ENCODE peak calls at places on chromosomes 2 and 18, in four cellular contexts. B is stomach, M is transverse colon, C is HepG2. X is an unnamed sample. For H3K9me3, the result is how much of the 10 kb centered on the place peaks cover.

GRCh38 chr2:66445076-66445724 is 10.3 kb downstream of the MEIS1 start:
- DNase-seq in B (no peak), M (no peak), C (no peak), X (no peak)

GRCh38 chr2:240523451-240524281 is 34.1 kb downstream of the ANKMY1 start:
- DNase-seq in B (no peak), M (no peak), C (no peak), X (no peak)

GRCh38 chr2:205605638-205606304 is 76.5 kb upstream of the NRP2 start:
- DNase-seq in B (no peak), M (no peak), C (no peak), X (no peak)

GRCh38 chr2:207469953-207470699 is 59.6 kb upstream of the CREB1 start:
- DNase-seq in B (no peak), M (no peak), C (no peak), X (no peak)

GRCh38 chr2:45610281-45611019 is 617 bp downstream of the SRBD1 start:
- DNase-seq in B (peak), M (peak), C (peak), X (peak)

GRCh38 chr2:148982282-148982681 is 56.2 kb upstream of the LYPD6B start:
- DNase-seq in B (no peak), M (no peak), C (no peak), X (no peak)

GRCh38 chr2:228318218-228318617 is 136.7 kb upstream of the SPHKAP start:
- DNase-seq in B (no peak), M (peak), C (peak), X (no peak)

GRCh38 chr2:19216676-19217075 is 141.7 kb downstream of the OSR1 start:
- DNase-seq in B (no peak), M (no peak), C (no peak), X (no peak)

GRCh38 chr2:64649626-64650025 is 4.1 kb downstream of the SERTAD2 start:
- DNase-seq in B (peak), M (no peak), C (peak), X (peak)

GRCh38 chr2:70789304-70790078 is 952 bp downstream of the FIGLA start:
- DNase-seq in B (peak), M (peak), C (peak), X (peak)

GRCh38 chr2:145638675-145639074 is 1118.8 kb upstream of the ZEB2 start:
- DNase-seq in B (no peak), M (no peak), C (no peak), X (no peak)

GRCh38 chr2:170974304-170974993 is 45.4 kb downstream of the GORASP2 start:
- DNase-seq in B (peak), M (peak), C (peak), X (peak)

GRCh38 chr2:23291274-23291673 is 93.7 kb upstream of the KLHL29 start:
- DNase-seq in B (no peak), M (no peak), C (no peak), X (no peak)

GRCh38 chr2:231910771-231911170 is 15.4 kb downstream of the NPPC start:
- DNase-seq in B (no peak), M (no peak), C (no peak), X (no peak)

GRCh38 chr2:167944825-167945659 is 302.4 kb downstream of the STK39 start:
- DNase-seq in B (no peak), M (no peak), C (no peak), X (no peak)

GRCh38 chr2:54862742-54863141 is 139.3 kb downstream of the EML6 start:
- DNase-seq in B (no peak), M (no peak), C (no peak), X (no peak)

GRCh38 chr18:70907673-70908072 is 618.8 kb downstream of the SOCS6 start:
- DNase-seq in B (no peak), M (no peak), C (no peak), X (no peak)

GRCh38 chr2:64212346-64212745 is 68.1 kb upstream of the PELI1 start:
- DNase-seq in B (no peak), M (no peak), C (no peak), X (no peak)

GRCh38 chr2:236941551-236941950 is 144.1 kb upstream of the COPS8 start:
- DNase-seq in B (no peak), M (no peak), C (no peak), X (no peak)

GRCh38 chr18:55743133-55743532 is 155.1 kb upstream of the TCF4 start:
- DNase-seq in B (no peak), M (no peak), C (no peak), X (no peak)

DNA sequence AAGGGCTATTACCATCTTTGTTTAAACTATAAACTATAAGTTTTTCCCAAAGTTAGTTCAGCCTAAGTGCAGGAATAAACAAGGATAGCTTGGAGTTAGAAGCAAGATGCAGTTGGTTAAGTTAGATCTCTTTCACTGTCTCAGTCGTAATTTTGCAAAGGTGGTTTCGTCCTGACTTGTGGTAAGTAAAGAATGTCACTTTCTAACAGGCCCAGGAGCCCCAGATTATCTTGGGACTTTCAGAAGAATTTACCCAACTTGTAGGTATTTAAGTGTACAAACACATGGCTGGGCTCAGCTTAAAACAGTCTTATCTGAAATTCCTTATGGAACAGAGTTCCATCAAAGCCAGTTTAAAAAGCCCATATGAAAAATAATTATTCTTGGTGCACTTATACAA is 18.3 kb upstream of the FAM98A start:
- DNase-seq in B (no peak), M (no peak), C (no peak), X (no peak)
- H3K9me3 ChIP-seq in B (under half), M (under half), C (under half), X (under half)

DNA sequence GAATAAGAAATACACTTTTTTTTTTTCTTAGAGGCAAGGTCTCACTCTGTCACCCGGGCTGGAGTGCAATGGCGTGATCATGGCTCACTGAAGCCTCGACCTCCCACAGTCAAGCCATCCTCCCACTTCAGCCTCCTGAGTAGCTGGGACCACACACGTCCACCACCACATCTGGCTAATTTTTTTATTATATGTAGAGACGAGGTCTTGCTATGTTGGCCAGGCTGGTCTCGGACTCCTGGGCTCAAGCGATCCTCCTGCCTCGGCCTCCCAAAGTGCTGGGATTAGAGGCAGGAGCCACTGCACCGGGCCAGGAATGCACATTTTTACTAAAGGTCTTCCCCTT is 2.4 kb downstream of the TGOLN2 start:
- DNase-seq in B (no peak), M (no peak), C (no peak), X (no peak)
- H3K4me3 ChIP-seq in B (peak), M (peak), C (peak), X (peak)

GRCh38 chr2:10422732-10423399 is 25.3 kb downstream of the ODC1 start:
- DNase-seq in B (no peak), M (no peak), C (no peak), X (no peak)

GRCh38 chr2:10424916-10425505 is 23.1 kb downstream of the ODC1 start:
- DNase-seq in B (no peak), M (no peak), C (no peak), X (no peak)

GRCh38 chr2:10424051-10424450 is 24.1 kb downstream of the ODC1 start:
- DNase-seq in B (no peak), M (no peak), C (no peak), X (no peak)

GRCh38 chr2:10422251-10422650 is 25.9 kb downstream of the ODC1 start:
- DNase-seq in B (no peak), M (no peak), C (no peak), X (no peak)

DNA sequence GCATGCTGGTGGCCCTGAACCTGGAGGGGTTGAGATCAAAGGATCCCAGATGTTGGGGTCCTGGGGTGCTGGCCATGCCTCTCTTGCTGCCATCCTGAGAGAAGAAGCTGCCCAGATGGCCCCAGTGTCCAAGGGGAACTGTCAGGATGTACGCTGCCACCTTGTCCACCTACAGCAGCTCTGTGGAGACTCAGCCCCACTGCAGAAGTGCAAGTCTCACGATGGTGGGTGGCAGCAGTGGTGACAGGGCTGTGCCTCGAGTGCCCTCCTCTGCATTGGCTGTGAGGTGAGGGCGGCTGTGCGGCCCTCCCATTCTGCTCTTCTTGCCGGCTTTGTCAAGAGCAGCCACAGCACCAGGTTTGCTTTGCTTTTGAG is 24.7 kb downstream of the ODC1 start:
- DNase-seq in B (no peak), M (no peak), C (no peak), X (no peak)
- TF ChIP-seq POLR2AphosphoS5 in B (no peak), M (no peak), C (no peak), X (no peak)

DNA sequence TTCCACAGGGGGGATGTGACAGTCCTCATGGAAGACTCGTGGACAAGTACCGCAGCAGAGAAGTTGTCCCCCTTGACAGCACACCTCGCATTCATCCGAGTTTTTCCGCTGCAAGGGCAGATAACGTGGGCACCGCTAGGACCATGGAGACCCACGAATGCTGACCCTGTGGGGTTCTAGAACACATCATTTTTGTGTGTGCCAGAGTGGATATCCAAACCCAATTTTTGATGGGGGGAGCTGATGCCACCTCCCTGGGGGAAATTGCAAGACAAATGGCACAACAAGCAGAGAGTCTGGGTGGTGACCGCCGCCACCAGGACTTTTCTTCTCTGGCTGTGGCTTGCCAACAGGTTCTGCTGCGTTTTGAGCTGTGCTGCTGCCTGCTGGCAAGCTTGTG is 46.9 kb downstream of the SP110 start:
- DNase-seq in B (no peak), M (no peak), C (no peak), X (no peak)
- H3K9me3 ChIP-seq in B (under half), M (under half), C (under half), X (under half)

DNA sequence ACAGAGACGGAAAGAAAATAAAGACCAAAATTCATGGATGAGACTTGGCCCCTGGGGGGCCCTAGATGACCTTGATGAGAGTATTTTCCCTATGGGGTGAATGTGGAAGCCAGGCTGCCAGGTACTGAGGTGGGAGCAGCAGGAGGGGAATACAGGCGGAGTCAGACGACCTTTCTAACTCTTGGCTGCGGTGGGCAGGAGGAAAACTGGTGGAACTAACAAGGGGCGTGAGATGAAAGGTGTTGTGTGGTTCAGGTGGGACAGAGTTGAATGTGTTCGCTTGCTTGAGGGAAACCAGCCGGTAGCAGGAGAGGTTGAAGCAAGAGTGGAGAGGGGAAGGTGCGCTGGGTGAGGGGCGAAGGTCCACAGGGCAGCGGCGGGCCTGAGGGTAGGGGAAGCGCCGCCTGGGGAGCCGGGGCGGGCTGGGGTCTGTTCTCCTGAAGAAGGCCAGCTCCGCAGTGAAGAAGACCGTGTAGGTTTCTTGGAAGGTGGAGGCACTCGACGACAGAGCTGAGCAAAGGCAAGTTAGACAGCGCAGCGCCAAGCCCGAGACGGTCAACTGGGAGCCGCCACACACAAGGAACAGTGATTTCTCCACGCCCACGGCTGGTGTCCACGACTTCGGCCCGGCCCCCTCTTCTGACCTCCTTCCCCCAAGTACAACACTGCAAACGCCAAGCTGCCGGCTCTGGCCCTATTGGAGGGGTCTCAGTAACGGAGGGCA is 61.7 kb downstream of the GNAL start:
- DNase-seq in B (no peak), M (no peak), C (no peak), X (no peak)
- H3K4me3 ChIP-seq in B (no peak), M (no peak), C (no peak), X (no peak)

DNA sequence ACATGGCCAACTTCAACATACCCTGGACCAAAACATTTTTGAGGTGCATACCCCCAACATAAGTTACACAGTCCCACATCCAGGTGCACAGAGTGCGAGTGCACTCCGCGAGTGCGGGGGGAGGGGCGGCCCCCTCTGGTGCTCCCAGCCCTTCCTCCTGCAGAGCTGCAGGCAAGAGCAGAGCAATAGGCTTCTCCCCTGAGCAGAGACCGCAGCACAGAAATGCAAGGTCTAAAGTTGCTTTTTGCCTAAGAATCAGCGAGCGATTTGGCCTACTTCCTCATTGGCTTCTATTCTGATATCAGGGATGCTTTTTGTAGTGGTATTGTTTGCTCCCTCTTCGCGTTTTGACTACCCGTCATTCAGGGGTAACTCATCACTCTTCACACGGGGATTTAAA is 40.6 kb downstream of the BOLA3 start:
- DNase-seq in B (no peak), M (no peak), C (no peak), X (no peak)
- TF ChIP-seq POLR2AphosphoS5 in B (no peak), M (no peak), C (no peak), X (no peak)